ENCODE peak calls at places on chromosomes 3 and 15, in eight cellular contexts. F, J, Z, G, Y, R, E and A are unnamed samples. For H3K9me3, the result is how much of the 10 kb centered on the place peaks cover.

GRCh38 chr3:81581966-81582599 is 179.4 kb downstream of the GBE1 start:
- DNase-seq in Y (peak), G (peak), J (peak), Z (no peak), E (peak), F (peak), R (peak), A (peak)

GRCh38 chr3:129398803-129399144 is 29.7 kb downstream of the EFCAB12 start:
- DNase-seq in F (peak), R (peak), E (peak), Y (no peak), J (peak), Z (no peak), G (peak), A (peak)

GRCh38 chr15:82803793-82804574 is 1.9 kb downstream of the FSD2 start:
- DNase-seq in E (no peak), G (no peak), F (peak), J (no peak), R (no peak), Y (no peak), Z (no peak), A (no peak)

GRCh38 chr15:48963524-48964113 is at the start of gene SHC4:
- DNase-seq in R (peak), G (peak), F (peak), J (peak), Z (peak), E (no peak), Y (no peak), A (peak)

GRCh38 chr3:189824629-189825312 is 193.6 kb downstream of the TP63 start:
- DNase-seq in R (peak), F (peak), Y (no peak), G (no peak), Z (peak), J (no peak), E (no peak), A (peak)

GRCh38 chr15:36161781-36162212 is 417.6 kb upstream of the CDIN1 start:
- DNase-seq in E (no peak), J (peak), Z (no peak), Y (no peak), G (no peak), R (peak), F (peak), A (peak)

GRCh38 chr15:67768592-67768991 is 56.7 kb upstream of the SKOR1 start:
- DNase-seq in F (no peak), G (no peak), E (no peak), Z (no peak), Y (no peak), R (no peak), J (no peak), A (no peak)

GRCh38 chr3:48845170-48845569 is 2.5 kb downstream of the PRKAR2A start:
- DNase-seq in E (no peak), G (no peak), Z (no peak), F (peak), R (peak), J (no peak), Y (no peak), A (no peak)

GRCh38 chr15:69034352-69034751 is 19.9 kb downstream of the NOX5 start:
- DNase-seq in Z (no peak), F (peak), R (peak), G (no peak), J (no peak), E (no peak), Y (no peak), A (no peak)

GRCh38 chr15:92617197-92618037 is 38.2 kb downstream of the FAM174B start:
- DNase-seq in E (no peak), J (peak), R (peak), F (peak), Z (peak), Y (no peak), G (peak), A (peak)

GRCh38 chr15:83695901-83696425 is 42.0 kb downstream of the ADAMTSL3 start:
- DNase-seq in J (no peak), R (no peak), E (no peak), Y (no peak), G (no peak), Z (no peak), F (no peak), A (no peak)

GRCh38 chr3:47159820-47160219 is 4.1 kb downstream of the SETD2 start:
- DNase-seq in Z (no peak), R (no peak), E (no peak), Y (no peak), G (no peak), F (no peak), J (peak), A (no peak)
- H3K4me2 ChIP-seq in Z (no peak), R (no peak), E (peak), Y (no peak), G (no peak), F (peak), J (no peak), A (peak)

GRCh38 chr15:100457201-100457600 is 71.5 kb downstream of the CERS3 start:
- DNase-seq in J (peak), E (no peak), R (peak), Y (no peak), F (peak), Z (no peak), G (no peak), A (no peak)

GRCh38 chr15:100448481-100448880 is 80.3 kb downstream of the CERS3 start:
- DNase-seq in J (peak), Z (no peak), E (no peak), G (no peak), Y (no peak), R (no peak), F (no peak), A (no peak)

DNA sequence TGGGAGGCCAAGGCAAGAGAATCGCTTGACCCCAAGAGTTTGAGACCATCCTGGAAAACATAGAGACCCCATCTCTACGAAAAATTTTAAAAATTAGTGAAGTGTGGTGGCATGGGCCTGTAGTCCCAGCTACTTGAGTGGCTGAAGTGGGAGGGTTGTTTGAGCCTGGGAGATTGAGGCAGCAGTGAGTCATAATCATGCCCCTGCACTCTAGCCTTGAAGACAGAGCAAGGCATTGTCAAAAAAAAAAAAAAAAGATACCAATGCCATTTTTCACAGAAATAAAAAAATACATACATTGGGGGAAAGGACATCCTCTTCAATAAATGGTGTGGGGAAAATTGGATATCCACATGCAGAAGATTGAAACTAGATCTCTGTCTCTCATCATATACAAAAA is 74.6 kb downstream of the CERS3 start:
- DNase-seq in J (no peak), Y (no peak), F (no peak), R (no peak), Z (no peak), G (no peak), E (no peak), A (no peak)
- H3K9me3 ChIP-seq in J (under half), Y (under half), F (under half), R (under half), Z (under half), G (under half), E (under half), A (under half)

GRCh38 chr15:57595011-57595866 is 3.5 kb downstream of the MYZAP start:
- DNase-seq in F (no peak), J (no peak), Z (no peak), Y (no peak), R (no peak), G (no peak), E (no peak), A (peak)

GRCh38 chr15:57592836-57593420 is 1.2 kb downstream of the MYZAP start:
- DNase-seq in J (no peak), Z (no peak), E (no peak), Y (no peak), G (no peak), F (no peak), R (no peak), A (no peak)

GRCh38 chr15:57596301-57596855 is 4.7 kb downstream of the MYZAP start:
- DNase-seq in G (no peak), Y (no peak), J (no peak), E (no peak), Z (no peak), R (no peak), F (no peak), A (no peak)

GRCh38 chr15:57592426-57592825 is 722 bp downstream of the MYZAP start:
- DNase-seq in F (no peak), Z (no peak), Y (no peak), G (no peak), E (no peak), R (no peak), J (no peak), A (no peak)

DNA sequence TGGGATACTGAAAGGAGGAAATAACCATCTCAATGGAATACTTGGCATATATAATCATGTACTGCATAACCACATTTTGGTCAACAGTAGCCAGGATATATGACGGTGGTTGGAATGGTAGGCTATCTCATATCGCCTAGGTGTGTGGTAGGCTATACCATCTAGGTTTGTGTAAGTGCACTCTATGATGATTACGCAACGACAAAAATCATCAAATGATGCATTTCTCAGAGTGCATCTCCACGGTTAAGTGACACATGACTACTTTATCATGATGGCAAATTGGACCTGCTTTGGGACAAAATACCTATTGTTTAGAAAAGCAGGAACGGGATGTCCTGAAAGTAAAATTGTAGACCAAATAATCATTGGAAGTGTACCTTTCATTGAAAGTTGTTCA is 2.8 kb downstream of the MYZAP start:
- DNase-seq in F (no peak), Y (no peak), G (no peak), J (no peak), E (no peak), R (no peak), Z (no peak), A (no peak)
- H3K4me3 ChIP-seq in F (no peak), Y (no peak), G (no peak), J (no peak), E (no peak), R (no peak), Z (no peak), A (no peak)

GRCh38 chr3:152173627-152174026 is 95.1 kb upstream of the MBNL1 start:
- DNase-seq in G (no peak), Z (no peak), F (peak), E (no peak), R (no peak), Y (no peak), J (no peak), A (no peak)
- H3K4me2 ChIP-seq in G (no peak), Z (no peak), F (no peak), E (no peak), R (no peak), Y (no peak), J (no peak), A (no peak)